ENCODE peak calls at places on chromosomes 5 and 9, in five cellular contexts. R is left ventricle myocardium inferior; Z is AG08396; G is PC-3; P is activated naive CD8-positive, alpha-beta T cell treated with anti-CD3 and anti-CD28 coated beads, Interleukin-2, amount 50 U/mL, for 16 hours. N is an unnamed sample.

GRCh38 chr5:175724314-175724713 is 66.4 kb downstream of the HRH2 start:
- DNase-seq in Z (no peak), P (no peak), G (no peak), R (no peak), N (no peak)

GRCh38 chr9:25964239-25964638 is 286.0 kb upstream of the TUSC1 start:
- DNase-seq in P (no peak), G (peak), Z (peak), R (no peak), N (no peak)

GRCh38 chr9:20791682-20792081 is 107.6 kb downstream of the FOCAD start:
- DNase-seq in R (no peak), G (no peak), Z (no peak), P (no peak), N (no peak)

GRCh38 chr9:86842573-86842972 is 104.7 kb downstream of the GAS1 start:
- DNase-seq in P (no peak), Z (no peak), G (no peak), R (no peak), N (no peak)

GRCh38 chr5:135229679-135230132 is 169.3 kb downstream of the MACROH2A1 start:
- DNase-seq in G (no peak), R (no peak), P (no peak), Z (no peak), N (no peak)

GRCh38 chr5:137344723-137345322 is 154.3 kb downstream of the SPOCK1 start:
- DNase-seq in P (no peak), R (no peak), Z (peak), G (peak), N (no peak)

GRCh38 chr5:79151933-79152671 is 40.5 kb downstream of the BHMT start:
- DNase-seq in G (no peak), R (no peak), Z (no peak), P (no peak), N (no peak)

GRCh38 chr5:98736753-98737152 is 36.7 kb upstream of the RGMB start:
- DNase-seq in G (no peak), Z (no peak), P (no peak), R (no peak), N (no peak)

GRCh38 chr5:72452515-72453259 is 54.5 kb downstream of the ZNF366 start:
- DNase-seq in G (peak), Z (peak), P (no peak), R (peak), N (no peak)

GRCh38 chr5:135916638-135917263 is 21.1 kb upstream of the IL9 start:
- DNase-seq in G (no peak), P (no peak), R (no peak), Z (no peak), N (no peak)

GRCh38 chr9:19102181-19102630 is 498 bp downstream of the HAUS6 start:
- DNase-seq in R (no peak), G (peak), Z (peak), P (no peak), N (no peak)

GRCh38 chr9:134168731-134169130 is 4.4 kb upstream of the RNU6ATAC start:
- DNase-seq in Z (no peak), G (no peak), P (no peak), R (no peak), N (no peak)

GRCh38 chr5:179870403-179870903 is 11.8 kb upstream of the MRNIP start:
- DNase-seq in R (peak), P (no peak), Z (no peak), G (peak), N (no peak)

GRCh38 chr5:38603691-38604090 is 47.2 kb upstream of the LIFR start:
- DNase-seq in P (no peak), Z (no peak), R (no peak), G (peak), N (no peak)

GRCh38 chr9:18358325-18358724 is 115.6 kb upstream of the ADAMTSL1 start:
- DNase-seq in R (no peak), P (no peak), Z (no peak), G (peak), N (no peak)

GRCh38 chr9:121233906-121234901 is 32.5 kb upstream of the RAB14 start:
- DNase-seq in Z (no peak), R (no peak), G (peak), P (no peak), N (no peak)

GRCh38 chr5:180209137-180209581 is at the start of gene RASGEF1C:
- DNase-seq in G (peak), R (peak), Z (peak), P (peak), N (peak)

GRCh38 chr5:34891981-34892380 is 23.3 kb downstream of the RAD1 start:
- DNase-seq in R (no peak), P (no peak), G (no peak), Z (peak), N (no peak)

GRCh38 chr5:177605078-177605477 is 5.1 kb downstream of the B4GALT7 start:
- DNase-seq in Z (no peak), G (no peak), R (no peak), P (no peak), N (no peak)